ENCODE peak calls at places on chromosomes 3 and 15, in four cellular contexts. P is HepG2, O is GM12878, L is K562. X is an unnamed sample.
A peak's percentile ranks its signal among the peaks of the same experiment; 100 is the strongest.

GRCh38 chr3:143634991-143635390 is 213.3 kb downstream of the SLC9A9 start:
- DNase-seq in O (no peak), P (no peak), L (no peak), X (no peak)

GRCh38 chr3:150168694-150169093 is 198.0 kb upstream of the PFN2 start:
- DNase-seq in O (no peak), L (no peak), P (no peak), X (no peak)

GRCh38 chr15:37104413-37105392 is 4.4 kb upstream of the MEIS2 start:
- DNase-seq in P (no peak), O (no peak), L (peak; percentile 20), X (no peak)

GRCh38 chr3:12793701-12794100 is 2.8 kb upstream of the CAND2 start:
- DNase-seq in P (no peak), O (no peak), L (no peak), X (no peak)

GRCh38 chr3:141863497-141863896 is 12.9 kb upstream of the ATP1B3 start:
- DNase-seq in O (no peak), L (no peak), P (no peak), X (no peak)

GRCh38 chr3:187999821-188000220 is 154.1 kb upstream of the LPP start:
- DNase-seq in L (no peak), P (no peak), O (no peak), X (no peak)

GRCh38 chr3:180383332-180384020 is 218.5 kb upstream of the TTC14 start:
- DNase-seq in L (no peak), O (no peak), P (no peak), X (no peak)

GRCh38 chr3:70360985-70361384 is 48.5 kb upstream of the MDFIC2 start:
- DNase-seq in L (no peak), P (no peak), O (peak; percentile 19), X (no peak)

GRCh38 chr3:184237211-184237610 is 7.8 kb downstream of the VWA5B2 start:
- DNase-seq in P (no peak), L (no peak), O (no peak), X (no peak)

GRCh38 chr3:69144631-69145244 is 22.3 kb upstream of the LMOD3 start:
- DNase-seq in L (no peak), P (no peak), O (no peak), X (peak; percentile 41)

GRCh38 chr3:38264307-38264706 is 1.3 kb upstream of the SLC22A13 start:
- DNase-seq in P (no peak), O (no peak), L (no peak), X (no peak)

GRCh38 chr15:94526071-94526689 is 294.8 kb downstream of the MCTP2 start:
- DNase-seq in L (no peak), O (no peak), P (no peak), X (no peak)

GRCh38 chr15:43105077-43105769 is 615 bp downstream of the UBR1 start:
- DNase-seq in L (peak; percentile 34), O (no peak), P (peak; percentile 9), X (no peak)

GRCh38 chr3:122714269-122714668 is 33.6 kb downstream of the PARP14 start:
- DNase-seq in O (no peak), L (no peak), P (no peak), X (no peak)

GRCh38 chr3:184526158-184526483 is 35.5 kb upstream of the EPHB3 start:
- DNase-seq in L (no peak), O (no peak), P (no peak), X (no peak)

GRCh38 chr3:111277226-111277625 is 205.6 kb downstream of the NECTIN3 start:
- DNase-seq in P (no peak), L (no peak), O (no peak), X (peak; percentile 39)

GRCh38 chr15:57395292-57395691 is 19.0 kb downstream of the CGNL1 start:
- DNase-seq in O (peak; percentile 13), P (no peak), L (no peak), X (no peak)

GRCh38 chr3:52406231-52406661 is 38.7 kb downstream of the SEMA3G start:
- DNase-seq in P (no peak), O (no peak), L (no peak), X (no peak)

GRCh38 chr3:47910777-47911440 is 105.3 kb downstream of the MAP4 start:
- DNase-seq in P (peak; percentile 14), L (peak; percentile 51), O (no peak), X (peak; percentile 10)

GRCh38 chr3:15794303-15794771 is 3.4 kb downstream of the ANKRD28 start:
- DNase-seq in L (no peak), O (no peak), P (no peak), X (no peak)

GRCh38 chr15:74995779-74996765 is 709 bp downstream of the SCAMP5 start:
- DNase-seq in P (peak; percentile 50), O (no peak), L (no peak), X (peak; percentile 71)

GRCh38 chr3:38647217-38647970 is 2.1 kb downstream of the SCN5A start:
- DNase-seq in O (no peak), P (no peak), L (no peak), X (no peak)

GRCh38 chr3:48500656-48501055 is 3.3 kb downstream of the SHISA5 start:
- DNase-seq in P (no peak), O (no peak), L (no peak), X (peak; percentile 42)

GRCh38 chr3:51637941-51638471 is 33.0 kb upstream of the TEX264 start:
- DNase-seq in O (no peak), P (peak; percentile 74), L (peak; percentile 71), X (peak; percentile 67)

GRCh38 chr15:52086001-52086786 is 26.4 kb downstream of the BCL2L10 start:
- DNase-seq in L (no peak), O (no peak), P (no peak), X (no peak)

GRCh38 chr3:22609139-22609538 is 594.0 kb upstream of the UBE2E2 start:
- DNase-seq in O (no peak), L (no peak), P (no peak), X (no peak)

GRCh38 chr3:187741403-187742350 is 3.6 kb downstream of the BCL6 start:
- DNase-seq in L (peak; percentile 66), P (peak; percentile 76), O (no peak), X (peak; percentile 67)

GRCh38 chr3:129182390-129183180 is 1.1 kb downstream of the CNBP start:
- DNase-seq in P (no peak), L (no peak), O (no peak), X (no peak)

GRCh38 chr15:64896371-64897069 is 15.2 kb upstream of the ANKDD1A start:
- DNase-seq in L (no peak), O (no peak), P (no peak), X (no peak)

GRCh38 chr3:177889158-177889557 is 647.1 kb upstream of the KCNMB2 start:
- DNase-seq in P (no peak), L (no peak), O (no peak), X (no peak)

GRCh38 chr3:61772439-61772838 is 211.1 kb downstream of the PTPRG start:
- DNase-seq in L (no peak), O (no peak), P (no peak), X (no peak)

GRCh38 chr3:143783856-143784370 is 64.4 kb downstream of the SLC9A9 start:
- DNase-seq in L (no peak), P (no peak), O (no peak), X (no peak)

GRCh38 chr15:91411570-91411969 is 311.5 kb downstream of the SV2B start:
- DNase-seq in P (no peak), L (no peak), O (no peak), X (no peak)

GRCh38 chr3:59411694-59412093 is 361.9 kb upstream of the CFAP20DC start:
- DNase-seq in L (no peak), P (no peak), O (no peak), X (no peak)

GRCh38 chr3:42130329-42131070 is 39.3 kb downstream of the TRAK1 start:
- DNase-seq in P (peak; percentile 99), L (no peak), O (no peak), X (no peak)

GRCh38 chr15:80072285-80072684 is 12.8 kb downstream of the ZFAND6 start:
- DNase-seq in L (peak; percentile 56), P (peak; percentile 91), O (peak; percentile 83), X (no peak)
- TF ChIP-seq SIN3A in L (no peak), P (peak; percentile 35), O (no peak), X (no peak)

DNA sequence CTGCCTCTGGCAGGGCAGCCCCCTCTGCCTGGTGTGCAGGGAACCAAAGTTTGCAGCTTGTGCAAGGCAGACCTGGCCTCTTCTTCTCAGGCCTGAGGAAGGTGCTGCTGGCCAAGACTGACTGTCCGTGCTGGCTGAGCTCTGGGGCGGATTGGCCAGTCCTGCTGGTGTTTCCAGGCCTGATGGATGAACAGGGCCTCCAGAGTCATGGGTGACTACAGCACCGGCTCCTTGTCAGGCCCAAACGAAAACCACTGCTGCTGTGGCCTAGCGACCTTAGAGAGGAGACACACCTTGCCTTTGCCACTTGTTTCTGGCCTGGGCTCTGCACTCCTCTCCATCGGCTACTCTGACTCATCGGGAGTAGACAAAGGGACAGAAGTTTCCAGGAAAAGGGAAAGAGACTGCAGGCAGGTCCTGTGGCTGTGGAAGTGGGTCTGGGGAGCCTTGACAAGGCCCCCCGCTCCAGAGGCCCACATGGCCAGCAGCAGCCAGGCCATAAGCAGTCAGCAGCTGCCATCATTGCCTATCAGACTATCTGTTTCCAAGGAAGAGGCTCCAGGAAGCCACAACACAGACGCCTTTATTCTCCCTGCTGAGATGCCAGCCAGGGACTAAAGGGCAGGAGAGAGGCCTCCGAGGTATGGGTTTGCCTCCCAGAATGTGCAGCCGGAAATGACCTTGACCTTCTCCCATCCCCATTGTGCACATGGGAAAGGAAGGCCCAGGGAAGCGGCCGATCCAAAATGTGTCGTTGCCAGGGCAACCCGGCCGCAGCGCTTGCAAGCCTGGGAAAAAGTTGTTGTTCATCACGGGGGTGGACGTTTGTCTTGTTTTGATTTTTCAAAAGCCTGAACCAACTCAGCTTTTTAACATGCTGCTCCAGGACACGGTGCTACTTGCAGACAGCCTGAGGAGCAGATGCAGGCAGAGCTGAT is 160.5 kb downstream of the CHSY1 start:
- DNase-seq in L (no peak), P (peak; percentile 97), O (no peak), X (no peak)
- TF ChIP-seq BRCA1 in L (no peak), P (no peak), O (no peak), X (no peak)

DNA sequence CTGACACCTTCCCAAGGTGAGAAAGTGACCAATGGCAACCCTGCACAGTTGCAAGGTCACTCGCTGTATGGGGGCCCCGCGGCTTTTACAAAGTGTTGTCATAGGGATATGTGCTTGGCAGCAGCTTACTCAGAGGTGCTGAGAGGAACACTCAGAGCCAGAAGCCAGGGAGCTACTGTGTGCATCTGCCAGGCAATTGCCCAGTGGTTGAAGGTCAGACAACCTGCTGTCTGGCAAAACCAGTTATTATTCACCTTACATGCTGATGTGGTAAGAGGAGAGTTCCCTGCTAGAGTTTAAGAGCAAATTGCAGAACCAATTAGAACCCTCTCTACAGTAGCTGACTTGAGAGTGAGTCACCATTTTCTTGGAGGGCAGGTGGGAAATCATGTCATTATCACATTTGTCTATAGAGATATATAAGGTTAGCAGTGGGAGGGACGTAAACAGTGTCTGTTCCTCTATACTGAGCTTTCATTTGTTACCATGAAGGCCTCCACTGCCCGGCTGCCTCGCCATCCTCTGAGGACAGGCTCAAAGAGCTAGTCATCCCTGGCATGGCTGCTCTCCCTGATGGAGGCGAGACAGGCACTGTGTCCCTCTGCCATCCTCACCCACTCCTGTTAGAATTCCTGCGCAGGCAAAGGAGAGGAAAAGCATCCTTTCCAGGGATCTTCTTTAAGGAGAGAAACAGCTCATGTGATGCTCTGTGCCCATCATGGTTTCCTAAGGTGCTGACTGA is 274.4 kb downstream of the PLCL2 start:
- DNase-seq in P (no peak), L (no peak), O (no peak), X (no peak)
- TF ChIP-seq SIN3A in P (no peak), L (no peak), O (no peak), X (no peak)

GRCh38 chr3:87076951-87077350 is 86.0 kb upstream of the VGLL3 start:
- DNase-seq in L (no peak), P (peak; percentile 2), O (no peak), X (no peak)
- TF ChIP-seq BRCA1 in L (no peak), P (no peak), O (no peak), X (no peak)

GRCh38 chr15:26866298-26867198 is at the start of gene GABRA5:
- DNase-seq in L (no peak), P (no peak), O (no peak), X (peak; percentile 83)
- TF ChIP-seq SIN3A in L (no peak), P (no peak), O (no peak), X (peak; percentile 58)

X was measured in H1.